ENCODE peak calls at places on chromosomes 16 and 17, in nine cellular contexts. One of them, this sample, is unnamed.

GRCh38 chr16:85384831-85385462 is 228.2 kb upstream of the GSE1 start:
- DNase-seq in hepatic stellate cell: no peak
- DNase-seq in naive thymus-derived CD8-positive, alpha-beta T cell: no peak
- DNase-seq in fibroblast of lung: no peak
- DNase-seq in transverse colon: peak
- DNase-seq in stimulated activated CD4-positive, alpha-beta T cell treated with anti-CD3 and anti-CD28 coated beads, Interleukin-1b, Interleukin-23, amount 100 ng/mL, for 1 hour: no peak
- DNase-seq in naive thymus-derived CD4-positive, alpha-beta T cell: no peak
- DNase-seq in GM23248: no peak
- DNase-seq in activated naive CD8-positive, alpha-beta T cell treated with anti-CD3 and anti-CD28 coated beads, Interleukin-2, amount 50 U/mL, for 24 hours: no peak
- DNase-seq in this sample: no peak

GRCh38 chr16:8403978-8404738 is 186.2 kb downstream of the TMEM114 start:
- DNase-seq in hepatic stellate cell: no peak
- DNase-seq in naive thymus-derived CD8-positive, alpha-beta T cell: no peak
- DNase-seq in fibroblast of lung: no peak
- DNase-seq in transverse colon: no peak
- DNase-seq in stimulated activated CD4-positive, alpha-beta T cell treated with anti-CD3 and anti-CD28 coated beads, Interleukin-1b, Interleukin-23, amount 100 ng/mL, for 1 hour: no peak
- DNase-seq in naive thymus-derived CD4-positive, alpha-beta T cell: no peak
- DNase-seq in GM23248: no peak
- DNase-seq in activated naive CD8-positive, alpha-beta T cell treated with anti-CD3 and anti-CD28 coated beads, Interleukin-2, amount 50 U/mL, for 24 hours: no peak
- DNase-seq in this sample: no peak

GRCh38 chr16:10569629-10570028 is 10.8 kb downstream of the EMP2 start:
- DNase-seq in hepatic stellate cell: peak
- DNase-seq in naive thymus-derived CD8-positive, alpha-beta T cell: no peak
- DNase-seq in fibroblast of lung: no peak
- DNase-seq in transverse colon: no peak
- DNase-seq in stimulated activated CD4-positive, alpha-beta T cell treated with anti-CD3 and anti-CD28 coated beads, Interleukin-1b, Interleukin-23, amount 100 ng/mL, for 1 hour: no peak
- DNase-seq in naive thymus-derived CD4-positive, alpha-beta T cell: no peak
- DNase-seq in GM23248: no peak
- DNase-seq in activated naive CD8-positive, alpha-beta T cell treated with anti-CD3 and anti-CD28 coated beads, Interleukin-2, amount 50 U/mL, for 24 hours: no peak
- DNase-seq in this sample: no peak

GRCh38 chr16:59697236-59697635 is 963.1 kb upstream of the GOT2 start:
- DNase-seq in hepatic stellate cell: no peak
- DNase-seq in naive thymus-derived CD8-positive, alpha-beta T cell: no peak
- DNase-seq in fibroblast of lung: peak
- DNase-seq in transverse colon: no peak
- DNase-seq in stimulated activated CD4-positive, alpha-beta T cell treated with anti-CD3 and anti-CD28 coated beads, Interleukin-1b, Interleukin-23, amount 100 ng/mL, for 1 hour: no peak
- DNase-seq in naive thymus-derived CD4-positive, alpha-beta T cell: no peak
- DNase-seq in GM23248: peak
- DNase-seq in activated naive CD8-positive, alpha-beta T cell treated with anti-CD3 and anti-CD28 coated beads, Interleukin-2, amount 50 U/mL, for 24 hours: no peak
- DNase-seq in this sample: no peak

GRCh38 chr17:62611767-62612166 is 15.7 kb upstream of the MRC2 start:
- DNase-seq in hepatic stellate cell: no peak
- DNase-seq in naive thymus-derived CD8-positive, alpha-beta T cell: no peak
- DNase-seq in fibroblast of lung: no peak
- DNase-seq in transverse colon: no peak
- DNase-seq in stimulated activated CD4-positive, alpha-beta T cell treated with anti-CD3 and anti-CD28 coated beads, Interleukin-1b, Interleukin-23, amount 100 ng/mL, for 1 hour: no peak
- DNase-seq in naive thymus-derived CD4-positive, alpha-beta T cell: no peak
- DNase-seq in GM23248: no peak
- DNase-seq in activated naive CD8-positive, alpha-beta T cell treated with anti-CD3 and anti-CD28 coated beads, Interleukin-2, amount 50 U/mL, for 24 hours: no peak
- DNase-seq in this sample: no peak

GRCh38 chr17:80319262-80319998 is 58.8 kb downstream of the RNF213 start:
- DNase-seq in hepatic stellate cell: no peak
- DNase-seq in naive thymus-derived CD8-positive, alpha-beta T cell: no peak
- DNase-seq in fibroblast of lung: no peak
- DNase-seq in transverse colon: no peak
- DNase-seq in stimulated activated CD4-positive, alpha-beta T cell treated with anti-CD3 and anti-CD28 coated beads, Interleukin-1b, Interleukin-23, amount 100 ng/mL, for 1 hour: no peak
- DNase-seq in naive thymus-derived CD4-positive, alpha-beta T cell: no peak
- DNase-seq in GM23248: no peak
- DNase-seq in activated naive CD8-positive, alpha-beta T cell treated with anti-CD3 and anti-CD28 coated beads, Interleukin-2, amount 50 U/mL, for 24 hours: no peak
- DNase-seq in this sample: no peak

GRCh38 chr17:2215616-2216364 is 87.8 kb downstream of the SMG6 start:
- DNase-seq in hepatic stellate cell: peak
- DNase-seq in naive thymus-derived CD8-positive, alpha-beta T cell: peak
- DNase-seq in fibroblast of lung: peak
- DNase-seq in transverse colon: peak
- DNase-seq in stimulated activated CD4-positive, alpha-beta T cell treated with anti-CD3 and anti-CD28 coated beads, Interleukin-1b, Interleukin-23, amount 100 ng/mL, for 1 hour: peak
- DNase-seq in naive thymus-derived CD4-positive, alpha-beta T cell: peak
- DNase-seq in GM23248: peak
- DNase-seq in activated naive CD8-positive, alpha-beta T cell treated with anti-CD3 and anti-CD28 coated beads, Interleukin-2, amount 50 U/mL, for 24 hours: peak
- DNase-seq in this sample: peak

GRCh38 chr17:9343513-9343912 is 232.1 kb downstream of the STX8 start:
- DNase-seq in hepatic stellate cell: no peak
- DNase-seq in naive thymus-derived CD8-positive, alpha-beta T cell: no peak
- DNase-seq in fibroblast of lung: no peak
- DNase-seq in transverse colon: no peak
- DNase-seq in stimulated activated CD4-positive, alpha-beta T cell treated with anti-CD3 and anti-CD28 coated beads, Interleukin-1b, Interleukin-23, amount 100 ng/mL, for 1 hour: no peak
- DNase-seq in naive thymus-derived CD4-positive, alpha-beta T cell: no peak
- DNase-seq in GM23248: no peak
- DNase-seq in activated naive CD8-positive, alpha-beta T cell treated with anti-CD3 and anti-CD28 coated beads, Interleukin-2, amount 50 U/mL, for 24 hours: no peak
- DNase-seq in this sample: peak

GRCh38 chr16:19884611-19885455 is at the start of gene GPRC5B:
- DNase-seq in hepatic stellate cell: peak
- DNase-seq in naive thymus-derived CD8-positive, alpha-beta T cell: peak
- DNase-seq in fibroblast of lung: no peak
- DNase-seq in transverse colon: peak
- DNase-seq in stimulated activated CD4-positive, alpha-beta T cell treated with anti-CD3 and anti-CD28 coated beads, Interleukin-1b, Interleukin-23, amount 100 ng/mL, for 1 hour: no peak
- DNase-seq in naive thymus-derived CD4-positive, alpha-beta T cell: peak
- DNase-seq in GM23248: peak
- DNase-seq in activated naive CD8-positive, alpha-beta T cell treated with anti-CD3 and anti-CD28 coated beads, Interleukin-2, amount 50 U/mL, for 24 hours: peak
- DNase-seq in this sample: peak

GRCh38 chr17:74728033-74728701 is 8.9 kb upstream of the RAB37 start:
- DNase-seq in hepatic stellate cell: no peak
- DNase-seq in naive thymus-derived CD8-positive, alpha-beta T cell: no peak
- DNase-seq in fibroblast of lung: no peak
- DNase-seq in transverse colon: no peak
- DNase-seq in stimulated activated CD4-positive, alpha-beta T cell treated with anti-CD3 and anti-CD28 coated beads, Interleukin-1b, Interleukin-23, amount 100 ng/mL, for 1 hour: no peak
- DNase-seq in naive thymus-derived CD4-positive, alpha-beta T cell: no peak
- DNase-seq in GM23248: no peak
- DNase-seq in activated naive CD8-positive, alpha-beta T cell treated with anti-CD3 and anti-CD28 coated beads, Interleukin-2, amount 50 U/mL, for 24 hours: no peak
- DNase-seq in this sample: no peak

GRCh38 chr17:76266244-76266938 is 1.2 kb downstream of the UBALD2 start:
- DNase-seq in hepatic stellate cell: no peak
- DNase-seq in naive thymus-derived CD8-positive, alpha-beta T cell: no peak
- DNase-seq in fibroblast of lung: peak
- DNase-seq in transverse colon: peak
- DNase-seq in stimulated activated CD4-positive, alpha-beta T cell treated with anti-CD3 and anti-CD28 coated beads, Interleukin-1b, Interleukin-23, amount 100 ng/mL, for 1 hour: no peak
- DNase-seq in naive thymus-derived CD4-positive, alpha-beta T cell: peak
- DNase-seq in GM23248: peak
- DNase-seq in activated naive CD8-positive, alpha-beta T cell treated with anti-CD3 and anti-CD28 coated beads, Interleukin-2, amount 50 U/mL, for 24 hours: peak
- DNase-seq in this sample: no peak

GRCh38 chr17:7109461-7110322 is 4.9 kb downstream of the ASGR2 start:
- DNase-seq in hepatic stellate cell: no peak
- DNase-seq in naive thymus-derived CD8-positive, alpha-beta T cell: no peak
- DNase-seq in fibroblast of lung: no peak
- DNase-seq in transverse colon: no peak
- DNase-seq in stimulated activated CD4-positive, alpha-beta T cell treated with anti-CD3 and anti-CD28 coated beads, Interleukin-1b, Interleukin-23, amount 100 ng/mL, for 1 hour: no peak
- DNase-seq in naive thymus-derived CD4-positive, alpha-beta T cell: no peak
- DNase-seq in GM23248: no peak
- DNase-seq in activated naive CD8-positive, alpha-beta T cell treated with anti-CD3 and anti-CD28 coated beads, Interleukin-2, amount 50 U/mL, for 24 hours: no peak
- DNase-seq in this sample: no peak

GRCh38 chr17:4161179-4161559 is 18.2 kb downstream of the CYB5D2 start:
- DNase-seq in hepatic stellate cell: peak
- DNase-seq in naive thymus-derived CD8-positive, alpha-beta T cell: no peak
- DNase-seq in fibroblast of lung: peak
- DNase-seq in transverse colon: no peak
- DNase-seq in stimulated activated CD4-positive, alpha-beta T cell treated with anti-CD3 and anti-CD28 coated beads, Interleukin-1b, Interleukin-23, amount 100 ng/mL, for 1 hour: no peak
- DNase-seq in naive thymus-derived CD4-positive, alpha-beta T cell: no peak
- DNase-seq in GM23248: peak
- DNase-seq in activated naive CD8-positive, alpha-beta T cell treated with anti-CD3 and anti-CD28 coated beads, Interleukin-2, amount 50 U/mL, for 24 hours: no peak
- DNase-seq in this sample: peak

GRCh38 chr16:89615596-89616090 is 2.2 kb downstream of the DPEP1 start:
- DNase-seq in hepatic stellate cell: no peak
- DNase-seq in naive thymus-derived CD8-positive, alpha-beta T cell: peak
- DNase-seq in fibroblast of lung: no peak
- DNase-seq in transverse colon: peak
- DNase-seq in stimulated activated CD4-positive, alpha-beta T cell treated with anti-CD3 and anti-CD28 coated beads, Interleukin-1b, Interleukin-23, amount 100 ng/mL, for 1 hour: no peak
- DNase-seq in naive thymus-derived CD4-positive, alpha-beta T cell: peak
- DNase-seq in GM23248: peak
- DNase-seq in activated naive CD8-positive, alpha-beta T cell treated with anti-CD3 and anti-CD28 coated beads, Interleukin-2, amount 50 U/mL, for 24 hours: peak
- DNase-seq in this sample: peak